ENCODE peak calls at places on chromosomes 3 and 15, in six cellular contexts. W is OCI-LY7; D is CD4-positive, alpha-beta T cell; Q is adrenal gland; Y is H9; E is neural crest cell. V is an unnamed sample.

GRCh38 chr15:100889359-100890058 is 9.9 kb downstream of the ALDH1A3 start:
- DNase-seq in W (no peak), D (no peak), Q (peak; percentile 28), Y (no peak), E (no peak), V (no peak)

GRCh38 chr3:194003128-194004057 is 132.6 kb upstream of the HES1 start:
- DNase-seq in W (peak; percentile 22), D (no peak), Q (peak; percentile 94), Y (peak; percentile 64), E (peak; percentile 54), V (peak; percentile 83)

GRCh38 chr15:70627734-70628541 is 135.4 kb downstream of the UACA start:
- DNase-seq in W (no peak), D (no peak), Q (no peak), Y (no peak), E (no peak), V (no peak)

GRCh38 chr3:194504861-194505260 is 18.1 kb upstream of the ATP13A3 start:
- DNase-seq in W (no peak), D (no peak), Q (no peak), Y (no peak), E (no peak), V (no peak)

GRCh38 chr3:59771760-59772159 is 721.9 kb upstream of the CFAP20DC start:
- DNase-seq in W (no peak), D (no peak), Q (no peak), Y (no peak), E (no peak), V (peak; percentile 22)

GRCh38 chr15:56356616-56357015 is 8.6 kb upstream of the TEX9 start:
- DNase-seq in W (no peak), D (no peak), Q (no peak), Y (no peak), E (no peak), V (no peak)

GRCh38 chr3:134149286-134149685 is 101.4 kb downstream of the RYK start:
- DNase-seq in W (no peak), D (no peak), Q (no peak), Y (no peak), E (no peak), V (no peak)

GRCh38 chr15:66981746-66982145 is 83.7 kb upstream of the SMAD3 start:
- DNase-seq in W (no peak), D (no peak), Q (no peak), Y (no peak), E (no peak), V (no peak)

GRCh38 chr3:111856501-111856900 is 2.6 kb upstream of the PHLDB2 start:
- DNase-seq in W (no peak), D (no peak), Q (no peak), Y (no peak), E (no peak), V (no peak)

GRCh38 chr3:62569609-62570008 is 196.3 kb upstream of the FEZF2 start:
- DNase-seq in W (no peak), D (no peak), Q (no peak), Y (no peak), E (no peak), V (no peak)

GRCh38 chr3:143478124-143478693 is 358.6 kb downstream of the CHST2 start:
- DNase-seq in W (no peak), D (no peak), Q (no peak), Y (peak; percentile 38), E (no peak), V (no peak)

DNA sequence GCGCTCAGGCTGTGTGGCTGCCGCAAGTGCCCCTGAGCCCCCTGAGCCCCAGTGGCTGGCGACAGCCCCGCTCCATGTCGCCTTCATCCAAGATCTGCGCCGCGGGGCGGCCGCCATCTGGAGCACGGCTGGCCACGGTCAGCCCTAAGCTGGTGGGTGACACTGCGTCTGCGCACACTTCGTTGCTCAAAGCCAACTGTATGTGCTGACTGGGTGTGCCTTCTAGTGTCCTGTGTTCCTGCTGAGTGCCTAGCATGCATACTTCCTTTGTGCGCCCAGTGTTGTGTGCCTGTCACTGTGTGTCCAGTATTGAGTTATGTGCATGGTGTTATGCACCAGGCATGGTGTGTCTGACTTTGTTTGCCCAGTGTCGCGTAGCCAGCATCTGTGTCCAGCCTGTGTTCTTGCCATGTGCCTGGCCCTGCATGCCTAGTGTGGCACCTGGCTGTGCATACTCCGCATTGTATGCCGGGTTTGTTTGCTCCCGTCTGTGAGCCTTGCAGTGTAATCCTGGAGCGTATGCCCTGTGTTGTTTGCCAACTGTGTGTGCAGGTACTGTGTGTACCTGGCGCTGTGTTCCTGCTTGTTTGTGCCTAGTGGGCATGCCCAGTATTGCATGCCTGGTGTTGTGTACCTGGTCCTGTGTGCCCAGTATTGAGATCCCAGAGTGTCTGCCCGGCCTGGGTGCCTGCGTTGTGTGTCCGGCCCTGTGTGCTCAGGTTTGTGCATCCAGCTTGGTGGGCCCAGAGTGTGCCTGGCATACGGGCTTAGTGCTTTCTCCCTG is 54.7 kb upstream of the CHRNA7 start:
- DNase-seq in W (no peak), D (no peak), Q (no peak), Y (no peak), E (no peak), V (peak; percentile 13)
- TF ChIP-seq CTCF in W (no peak), D (no peak), Q (no peak), Y (peak; percentile 41), E (peak; percentile 44), V (no peak)

DNA sequence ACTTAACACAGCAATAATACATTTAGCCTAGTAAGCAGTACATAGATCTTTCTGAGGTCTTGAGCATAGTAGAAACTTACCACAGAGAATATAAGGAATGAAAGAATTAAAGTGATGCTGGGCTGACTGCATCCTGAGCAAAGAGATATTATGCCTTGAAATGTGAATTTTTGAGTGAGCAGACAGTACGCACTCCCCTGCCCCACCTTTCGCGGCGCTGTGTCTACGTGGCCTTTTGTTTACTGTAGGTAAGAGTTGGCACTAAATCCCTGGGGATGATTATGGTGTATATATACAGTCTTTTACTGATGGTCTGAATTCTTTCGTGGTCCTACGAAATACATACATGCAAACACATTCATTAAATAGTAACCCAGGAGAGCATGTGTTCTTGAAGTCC is 217.5 kb upstream of the TOPAZ1 start:
- DNase-seq in W (no peak), D (no peak), Q (no peak), Y (no peak), E (no peak), V (no peak)
- TF ChIP-seq CTCF in W (no peak), D (no peak), Q (no peak), Y (no peak), E (no peak), V (no peak)

GRCh38 chr3:35296533-35296932 is 342.8 kb upstream of the ARPP21 start:
- DNase-seq in W (no peak), D (no peak), Q (no peak), Y (no peak), E (no peak), V (no peak)

GRCh38 chr3:35295875-35296274 is 343.4 kb upstream of the ARPP21 start:
- DNase-seq in W (no peak), D (no peak), Q (no peak), Y (no peak), E (no peak), V (no peak)

GRCh38 chr3:35291837-35292236 is 347.5 kb upstream of the ARPP21 start:
- DNase-seq in W (no peak), D (no peak), Q (no peak), Y (no peak), E (no peak), V (no peak)
- TF ChIP-seq CTCF in W (no peak), D (no peak), Q (no peak), Y (peak; percentile 31), E (no peak), V (no peak)

GRCh38 chr15:50236433-50236832 is 29.1 kb downstream of the HDC start:
- DNase-seq in W (no peak), D (no peak), Q (no peak), Y (no peak), E (no peak), V (no peak)

GRCh38 chr15:50244959-50245624 is 20.4 kb downstream of the HDC start:
- DNase-seq in W (no peak), D (no peak), Q (no peak), Y (no peak), E (no peak), V (no peak)

GRCh38 chr15:50244153-50244552 is 21.4 kb downstream of the HDC start:
- DNase-seq in W (no peak), D (no peak), Q (no peak), Y (no peak), E (no peak), V (no peak)

GRCh38 chr15:50238263-50238662 is 27.3 kb downstream of the HDC start:
- DNase-seq in W (no peak), D (no peak), Q (no peak), Y (no peak), E (no peak), V (no peak)

DNA sequence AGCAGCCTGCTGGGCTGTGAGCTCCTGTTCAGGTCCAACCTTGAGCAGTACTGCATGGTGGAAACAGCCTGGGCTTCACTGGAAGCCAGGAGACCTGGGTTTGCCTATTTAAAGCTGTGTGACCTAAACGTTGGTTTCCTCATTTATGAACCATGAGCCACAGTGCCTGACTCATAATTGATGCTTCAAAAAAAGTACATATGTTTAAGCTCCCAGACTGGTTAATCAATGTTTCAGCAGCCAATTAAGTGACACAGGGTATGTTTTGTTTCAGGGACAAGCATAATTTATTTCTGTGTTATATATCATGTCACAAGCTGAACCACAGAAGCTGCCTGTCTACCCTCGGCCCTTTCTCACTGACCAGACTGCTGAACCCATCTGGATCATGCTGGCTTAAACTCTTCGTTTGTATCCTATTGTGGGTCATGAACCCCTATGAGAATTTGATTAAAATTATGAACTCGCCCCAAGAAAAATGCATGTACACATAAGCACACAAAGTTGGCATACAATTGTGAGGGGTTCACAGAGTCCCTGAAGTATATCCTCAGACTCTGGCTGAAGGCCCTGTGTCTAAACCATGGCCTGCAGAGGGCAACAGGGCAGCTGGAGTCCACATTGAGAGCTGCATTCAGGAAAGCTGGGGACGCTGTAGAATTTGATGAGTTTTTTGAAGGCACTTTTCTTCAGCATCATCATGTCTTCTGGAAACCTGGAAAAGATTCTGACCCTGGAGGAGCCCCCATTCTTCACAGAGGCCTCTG is 23.7 kb downstream of the HDC start:
- DNase-seq in W (no peak), D (no peak), Q (no peak), Y (no peak), E (no peak), V (no peak)
- TF ChIP-seq CTCF in W (no peak), D (no peak), Q (no peak), Y (peak; percentile 22), E (no peak), V (no peak)

DNA sequence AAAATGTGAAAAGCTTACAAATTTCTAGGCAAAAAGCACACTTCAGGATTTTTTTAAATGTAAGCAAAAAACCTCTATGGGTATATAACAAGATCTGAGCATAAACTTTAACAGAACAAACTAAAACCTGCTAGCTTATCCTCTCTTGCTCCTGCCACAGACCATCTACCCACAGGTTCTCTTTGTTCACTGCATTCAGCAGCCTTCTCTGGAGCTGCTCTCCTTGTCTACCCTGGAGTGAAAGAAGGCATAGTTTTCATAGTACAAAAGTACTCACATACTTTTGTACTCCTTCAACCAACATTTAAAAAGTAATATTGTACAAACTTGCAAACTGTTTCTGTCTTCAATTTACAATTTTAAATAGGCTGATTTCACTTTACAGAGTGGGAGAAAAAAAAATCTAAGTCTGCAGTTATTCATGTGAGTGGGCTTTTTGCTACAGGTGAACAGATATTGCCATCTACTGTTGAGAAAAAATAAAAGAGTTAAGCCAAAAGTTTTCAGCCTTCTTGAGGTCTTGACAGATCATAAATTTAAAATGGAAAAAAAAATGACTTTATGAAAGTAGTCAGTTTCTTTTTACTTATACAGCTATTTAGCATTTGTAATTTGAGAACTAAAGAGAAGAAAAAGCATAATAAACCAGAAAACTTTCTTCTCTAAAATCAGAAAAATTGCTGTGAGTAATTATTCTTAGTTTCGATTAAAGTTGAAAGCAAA is 20.4 kb downstream of the TERC start:
- DNase-seq in W (peak; percentile 30), D (no peak), Q (no peak), Y (no peak), E (no peak), V (no peak)
- TF ChIP-seq CTCF in W (peak; percentile 85), D (peak; percentile 39), Q (peak; percentile 41), Y (peak; percentile 67), E (peak; percentile 64), V (peak; percentile 35)